ENCODE peak calls at places on chromosome 12, in six cellular contexts. Y is nucleus accumbens; T is WTC11; Z is NCI-H1105; L is activated T-cell treated with anti-CD3 and anti-CD28 coated beads, Interleukin-2, amount 50 U/mL, for 72 hours; S is neural crest cell. E is an unnamed sample.

GRCh38 chr12:103768467-103769123 is 72.4 kb downstream of the NT5DC3 start:
- DNase-seq in Z (no peak), T (no peak), Y (no peak), S (no peak), L (no peak), E (no peak)

GRCh38 chr12:13103391-13104033 is at the start of gene GSG1:
- DNase-seq in Z (no peak), Y (no peak), S (no peak), T (no peak), L (peak), E (no peak)

GRCh38 chr12:132029503-132030300 is 80.0 kb downstream of the EP400 start:
- DNase-seq in Z (no peak), Y (no peak), S (no peak), T (no peak), L (no peak), E (no peak)

GRCh38 chr12:96487214-96487613 is 2.2 kb upstream of the CFAP54 start:
- DNase-seq in T (no peak), L (no peak), Z (no peak), Y (no peak), S (no peak), E (no peak)

GRCh38 chr12:132141976-132142678 is 2.0 kb downstream of the DDX51 start:
- DNase-seq in L (no peak), Y (no peak), S (no peak), Z (no peak), T (no peak), E (no peak)

GRCh38 chr12:68945255-68945654 is 12.3 kb upstream of the CPM start:
- DNase-seq in Y (no peak), Z (no peak), T (no peak), S (no peak), L (no peak), E (no peak)

GRCh38 chr12:54393350-54393655 is 8.8 kb upstream of the ZNF385A start:
- DNase-seq in L (no peak), T (no peak), Z (no peak), Y (no peak), S (no peak), E (no peak)

GRCh38 chr12:46556820-46557524 is 184.4 kb upstream of the SLC38A2 start:
- DNase-seq in T (no peak), L (peak), S (no peak), Y (no peak), Z (no peak), E (no peak)

GRCh38 chr12:12887471-12887870 is 3.9 kb upstream of the GPRC5A start:
- DNase-seq in Y (no peak), Z (no peak), L (no peak), S (no peak), T (no peak), E (no peak)

GRCh38 chr12:41460906-41461305 is 272.8 kb downstream of the PDZRN4 start:
- DNase-seq in T (no peak), L (no peak), S (no peak), Y (no peak), Z (no peak), E (no peak)

GRCh38 chr12:76569685-76570604 is 10.4 kb upstream of the OSBPL8 start:
- DNase-seq in L (no peak), Y (no peak), Z (no peak), S (no peak), T (no peak), E (no peak)

GRCh38 chr12:63410197-63410596 is 258.1 kb downstream of the DPY19L2 start:
- DNase-seq in S (no peak), L (no peak), Y (no peak), Z (no peak), T (no peak), E (peak)

GRCh38 chr12:76706761-76707160 is 57.2 kb upstream of the ZDHHC17 start:
- DNase-seq in Z (no peak), L (no peak), Y (no peak), T (no peak), S (no peak), E (no peak)

GRCh38 chr12:94805749-94806148 is 155.4 kb upstream of the TMCC3 start:
- DNase-seq in Y (no peak), T (no peak), Z (no peak), L (no peak), S (no peak), E (peak)

GRCh38 chr12:54040148-54040494 is 7.3 kb downstream of the HOXC5 start:
- DNase-seq in Y (no peak), Z (no peak), L (no peak), T (no peak), S (no peak), E (no peak)

GRCh38 chr12:118259079-118259478 is 113.6 kb downstream of the TAOK3 start:
- DNase-seq in S (no peak), L (no peak), Y (no peak), Z (no peak), T (no peak), E (no peak)

GRCh38 chr12:2244013-2244861 is 191.4 kb downstream of the CACNA1C start:
- DNase-seq in T (peak), Z (no peak), S (no peak), Y (no peak), L (no peak), E (no peak)

GRCh38 chr12:106584104-106585064 is 1.6 kb downstream of the RFX4 start:
- DNase-seq in Y (no peak), T (peak), Z (no peak), S (peak), L (no peak), E (no peak)

GRCh38 chr12:20376984-20377383 is 8.6 kb downstream of the PDE3A start:
- DNase-seq in S (no peak), Y (no peak), Z (no peak), T (no peak), L (no peak), E (no peak)

GRCh38 chr12:11517080-11517479 is 121.7 kb upstream of the PRB2 start:
- DNase-seq in L (no peak), S (no peak), T (no peak), Y (no peak), Z (no peak), E (no peak)

GRCh38 chr12:111031956-111032919 is 111.9 kb upstream of the MYL2 start:
- DNase-seq in Z (no peak), Y (no peak), S (no peak), L (no peak), T (no peak), E (no peak)

GRCh38 chr12:14905269-14906004 is 19.8 kb upstream of the MGP start:
- DNase-seq in Y (no peak), S (no peak), T (no peak), Z (no peak), L (no peak), E (peak)

GRCh38 chr12:76450690-76451089 is 102.5 kb upstream of the BBS10 start:
- DNase-seq in S (no peak), T (no peak), Z (no peak), L (no peak), Y (no peak), E (peak)

GRCh38 chr12:6471992-6472366 is 1.5 kb upstream of the VAMP1 start:
- DNase-seq in L (no peak), S (no peak), Z (no peak), T (no peak), Y (no peak), E (no peak)

GRCh38 chr12:59181378-59181777 is 261.1 kb upstream of the LRIG3 start:
- DNase-seq in T (no peak), Z (no peak), Y (no peak), L (no peak), S (no peak), E (no peak)

GRCh38 chr12:18323159-18323558 is 61.8 kb downstream of the PIK3C2G start:
- DNase-seq in L (no peak), T (no peak), Y (no peak), Z (no peak), S (no peak), E (no peak)

GRCh38 chr12:59646636-59647035 is 50.8 kb downstream of the SLC16A7 start:
- DNase-seq in Y (no peak), T (no peak), L (no peak), S (no peak), Z (no peak), E (no peak)

GRCh38 chr12:123389560-123390351 is 5.8 kb downstream of the KMT5A start:
- DNase-seq in Z (no peak), Y (no peak), T (peak), L (peak), S (peak), E (no peak)

GRCh38 chr12:66352197-66352596 is 49.9 kb downstream of the HELB start:
- DNase-seq in T (peak), Y (no peak), S (peak), L (no peak), Z (no peak), E (no peak)

GRCh38 chr12:120228041-120228290 is 27.1 kb upstream of the RPLP0 start:
- DNase-seq in Z (no peak), T (no peak), L (no peak), S (no peak), Y (no peak), E (no peak)

E was measured in glomerular endothelial cell.